ENCODE peak calls at places on chromosome 5, in four cellular contexts. R is activated T-cell treated with anti-CD3 and anti-CD28 coated beads, Interleukin-2, amount 50 U/mL, for 4 hours; B is neural progenitor cell; W is transverse colon. V is an unnamed sample.

GRCh38 chr5:74075496-74075895 is 449.5 kb downstream of the ARHGEF28 start:
- DNase-seq in W (no peak), B (peak), R (no peak), V (no peak)

GRCh38 chr5:67272453-67273130 is 76.0 kb upstream of the CD180 start:
- DNase-seq in B (no peak), R (no peak), W (no peak), V (no peak)

GRCh38 chr5:58871648-58872242 is 288.9 kb downstream of the RAB3C start:
- DNase-seq in R (no peak), W (no peak), B (peak), V (peak)

GRCh38 chr5:59786271-59786805 is 107.2 kb downstream of the PDE4D start:
- DNase-seq in R (no peak), B (no peak), W (no peak), V (peak)

GRCh38 chr5:68007446-68007845 is 208.1 kb upstream of the PIK3R1 start:
- DNase-seq in W (peak), R (no peak), B (no peak), V (no peak)

GRCh38 chr5:68331202-68332108 is 115.9 kb downstream of the PIK3R1 start:
- DNase-seq in R (no peak), B (no peak), W (no peak), V (no peak)

GRCh38 chr5:14781106-14781505 is 90.5 kb downstream of the ANKH start:
- DNase-seq in R (no peak), W (no peak), B (no peak), V (no peak)

GRCh38 chr5:181231444-181231843 is 8.4 kb downstream of the TRIM41 start:
- DNase-seq in R (no peak), W (no peak), B (no peak), V (no peak)

GRCh38 chr5:16568875-16569580 is 47.8 kb downstream of the RETREG1 start:
- DNase-seq in W (peak), B (no peak), R (no peak), V (no peak)

GRCh38 chr5:64632251-64632650 is 58.1 kb upstream of the SHISAL2B start:
- DNase-seq in W (no peak), R (no peak), B (no peak), V (peak)

GRCh38 chr5:132675936-132676689 is 2.3 kb downstream of the IL4 start:
- DNase-seq in B (no peak), W (no peak), R (no peak), V (no peak)

GRCh38 chr5:139104577-139105271 is 93.4 kb downstream of the SIL1 start:
- DNase-seq in W (peak), R (no peak), B (no peak), V (peak)

V was measured in DMS53.